ENCODE peak calls at places on chromosomes 5 and 9, in eight cellular contexts. O is aorta, S is fibroblast of lung, B is kidney epithelial cell, Z is dorsolateral prefrontal cortex, L is GM12865, K is psoas muscle, N is GM23338. P is an unnamed sample.

GRCh38 chr5:67992919-67993318 is 222.6 kb upstream of the PIK3R1 start:
- DNase-seq in S (peak), Z (no peak), N (no peak), O (no peak), L (no peak), K (no peak), B (no peak), P (no peak)

GRCh38 chr5:67000794-67001475 is 195.7 kb downstream of the CD180 start:
- DNase-seq in O (no peak), Z (no peak), K (no peak), B (no peak), N (no peak), L (no peak), S (no peak), P (no peak)

GRCh38 chr5:52867809-52868208 is 80.1 kb downstream of the ITGA1 start:
- DNase-seq in N (no peak), K (no peak), O (no peak), Z (no peak), B (no peak), S (no peak), L (no peak), P (no peak)

GRCh38 chr5:124736111-124736813 is 10.2 kb downstream of the ZNF608 start:
- DNase-seq in L (no peak), B (no peak), S (peak), Z (no peak), O (no peak), K (no peak), N (no peak), P (peak)

GRCh38 chr5:169742773-169743296 is 105.8 kb downstream of the DOCK2 start:
- DNase-seq in K (no peak), O (no peak), B (no peak), L (no peak), S (peak), N (no peak), Z (peak), P (peak)

GRCh38 chr5:73354406-73354805 is 94.2 kb downstream of the FOXD1 start:
- DNase-seq in S (no peak), Z (no peak), L (no peak), N (no peak), K (no peak), B (no peak), O (no peak), P (no peak)

GRCh38 chr5:146751054-146751453 is 127.5 kb downstream of the PPP2R2B start:
- DNase-seq in N (no peak), S (no peak), B (no peak), Z (no peak), L (no peak), O (no peak), K (no peak), P (no peak)

GRCh38 chr9:136453326-136453725 is 13.7 kb upstream of the INPP5E start:
- DNase-seq in K (no peak), L (no peak), O (no peak), S (no peak), B (no peak), N (no peak), Z (no peak), P (no peak)

GRCh38 chr5:150138551-150139265 is 16.9 kb downstream of the PDGFRB start:
- DNase-seq in B (peak), N (peak), L (no peak), S (peak), K (peak), O (peak), Z (peak), P (peak)

GRCh38 chr5:1946776-1947175 is 64.1 kb upstream of the IRX4 start:
- DNase-seq in O (no peak), S (no peak), K (no peak), L (no peak), B (no peak), Z (no peak), N (no peak), P (no peak)

GRCh38 chr5:1950096-1950707 is 67.5 kb upstream of the IRX4 start:
- DNase-seq in N (no peak), K (no peak), L (no peak), O (no peak), B (no peak), Z (no peak), S (no peak), P (no peak)

GRCh38 chr5:1949253-1949652 is 66.5 kb upstream of the IRX4 start:
- DNase-seq in Z (no peak), O (no peak), L (no peak), N (no peak), K (no peak), S (no peak), B (no peak), P (no peak)

GRCh38 chr5:1948111-1948510 is 65.4 kb upstream of the IRX4 start:
- DNase-seq in K (no peak), Z (no peak), O (no peak), L (no peak), B (no peak), S (no peak), N (no peak), P (no peak)

GRCh38 chr5:1948663-1949191 is 66.0 kb upstream of the IRX4 start:
- DNase-seq in Z (no peak), N (no peak), L (no peak), K (peak), S (no peak), B (no peak), O (no peak), P (no peak)
- H3K4me3 ChIP-seq in Z (no peak), N (no peak), L (no peak), K (no peak), S (no peak), B (no peak), O (no peak), P (no peak)

DNA sequence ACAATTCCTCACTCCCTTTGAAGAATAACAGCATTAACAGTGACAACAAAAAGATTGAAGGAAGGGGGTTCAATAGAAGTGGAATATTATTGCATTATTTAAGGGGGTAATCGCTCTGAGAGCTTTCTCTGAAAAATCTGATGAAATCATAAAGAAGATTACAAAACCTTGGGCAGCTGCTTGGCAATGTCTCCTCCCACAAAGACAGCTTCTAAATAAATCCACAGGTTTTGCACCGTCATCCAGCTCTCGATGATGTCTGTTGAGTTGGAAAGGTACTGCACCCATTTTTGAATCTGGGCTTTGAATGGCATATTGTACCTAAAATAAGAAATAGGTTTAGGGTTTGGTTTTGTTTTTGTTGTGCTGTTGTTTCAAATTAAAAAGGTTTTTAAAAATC is 85.2 kb downstream of the DNAH5 start:
- DNase-seq in O (no peak), Z (no peak), N (no peak), S (no peak), B (no peak), K (no peak), L (no peak), P (no peak)
- H3K4me3 ChIP-seq in O (no peak), Z (no peak), N (no peak), S (no peak), B (no peak), K (no peak), L (no peak), P (no peak)

GRCh38 chr5:69313428-69313827 is 19.2 kb downstream of the CCDC125 start:
- DNase-seq in Z (no peak), O (no peak), N (no peak), L (no peak), S (no peak), B (no peak), K (no peak), P (no peak)
- H3K4me3 ChIP-seq in Z (no peak), O (no peak), N (no peak), L (no peak), S (no peak), B (no peak), K (no peak), P (no peak)

GRCh38 chr5:137794863-137795262 is 40.7 kb upstream of the HNRNPA0 start:
- DNase-seq in O (no peak), L (no peak), N (peak), Z (no peak), S (no peak), K (no peak), B (no peak), P (no peak)
- H3K4me3 ChIP-seq in O (no peak), L (no peak), N (no peak), Z (no peak), S (no peak), K (no peak), B (no peak), P (no peak)